ENCODE peak calls at places on chromosomes 11 and 22, in seven cellular contexts. W is K562, Z is HCT116, G is HepG2, K is SK-N-SH, V is H1, R is GM12878. L is an unnamed sample.
A peak's percentile ranks its signal among the peaks of the same experiment; 100 is the strongest.

GRCh38 chr11:75924966-75925784 is 110.2 kb downstream of the UVRAG start:
- DNase-seq in W (no peak), Z (no peak), G (no peak), K (no peak), V (no peak), R (no peak), L (no peak)

GRCh38 chr22:27730649-27731433 is 70.7 kb downstream of the MN1 start:
- DNase-seq in W (no peak), Z (no peak), G (no peak), K (no peak), V (no peak), R (no peak), L (no peak)

GRCh38 chr11:68925613-68926012 is 21.9 kb downstream of the IGHMBP2 start:
- DNase-seq in W (peak; percentile 13), Z (no peak), G (no peak), K (no peak), V (no peak), R (no peak), L (no peak)

GRCh38 chr22:46086577-46087335 is 63.6 kb upstream of the PPARA start:
- DNase-seq in W (peak; percentile 22), Z (no peak), G (no peak), K (peak; percentile 70), V (no peak), R (no peak), L (no peak)

GRCh38 chr11:79610678-79611077 is 169.8 kb upstream of the TENM4 start:
- DNase-seq in W (no peak), Z (no peak), G (no peak), K (no peak), V (no peak), R (no peak), L (no peak)

GRCh38 chr22:46937939-46938338 is 175.5 kb downstream of the TBC1D22A start:
- DNase-seq in W (no peak), Z (no peak), G (no peak), K (no peak), V (no peak), R (no peak), L (no peak)

GRCh38 chr22:26648761-26649363 is 8.5 kb upstream of the MIAT start:
- DNase-seq in W (no peak), Z (no peak), G (no peak), K (peak; percentile 41), V (no peak), R (no peak), L (no peak)

GRCh38 chr22:35488513-35488912 is 52.1 kb upstream of the RASD2 start:
- DNase-seq in W (no peak), Z (no peak), G (no peak), K (no peak), V (no peak), R (no peak), L (no peak)

GRCh38 chr11:17414992-17415391 is 26.5 kb upstream of the KCNJ11 start:
- DNase-seq in W (no peak), Z (no peak), G (no peak), K (no peak), V (no peak), R (no peak), L (no peak)

GRCh38 chr22:28047740-28048139 is 128.7 kb upstream of the PITPNB start:
- DNase-seq in W (no peak), Z (no peak), G (no peak), K (no peak), V (no peak), R (no peak), L (no peak)

GRCh38 chr11:121814962-121815361 is 301.1 kb downstream of the BLID start:
- DNase-seq in W (no peak), Z (peak; percentile 10), G (no peak), K (no peak), V (no peak), R (no peak), L (no peak)

GRCh38 chr11:34439521-34440258 is 956 bp downstream of the CAT start:
- DNase-seq in W (peak; percentile 34), Z (no peak), G (peak; percentile 59), K (peak; percentile 22), V (no peak), R (no peak), L (peak; percentile 25)

GRCh38 chr11:59429924-59430516 is 3.8 kb upstream of the OR5A2 start:
- DNase-seq in W (peak; percentile 66), Z (peak; percentile 56), G (peak; percentile 53), K (peak; percentile 34), V (peak; percentile 48), R (peak; percentile 61), L (peak; percentile 83)

DNA sequence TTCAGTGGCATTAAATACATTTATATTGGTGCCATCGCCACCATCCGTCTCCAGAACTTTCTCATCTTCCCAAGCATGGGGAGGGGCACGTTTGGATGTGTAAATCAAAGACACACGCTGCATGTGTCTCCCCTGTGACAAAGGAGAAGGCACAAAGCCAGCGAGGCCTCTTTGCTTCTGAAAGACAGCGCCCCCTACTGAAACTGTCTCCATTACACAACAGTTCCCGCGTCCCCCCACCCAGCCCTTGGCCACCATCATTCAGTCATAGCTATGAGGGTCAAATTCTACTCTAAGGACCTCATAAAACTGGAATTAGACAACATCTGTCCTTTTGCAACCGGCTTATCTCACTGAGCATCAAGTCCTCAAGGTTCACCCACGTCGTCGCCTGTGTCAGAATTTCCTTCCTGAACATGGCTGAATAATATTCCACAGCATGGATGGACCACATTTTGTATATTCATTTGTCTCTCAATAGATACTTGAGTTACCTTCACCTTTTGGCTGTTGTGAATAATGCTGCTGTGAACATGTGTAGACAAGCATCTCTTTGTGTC is 64.8 kb downstream of the IGF2 start:
- DNase-seq in W (peak; percentile 49), Z (no peak), G (no peak), K (no peak), V (peak; percentile 75), R (no peak), L (no peak)
- TF ChIP-seq JUND in W (no peak), Z (no peak), G (no peak), K (no peak), V (no peak), R (no peak), L (no peak)

GRCh38 chr11:101583180-101584128 is at the start of gene TRPC6:
- DNase-seq in W (no peak), Z (no peak), G (no peak), K (peak; percentile 15), V (peak; percentile 80), R (no peak), L (peak; percentile 46)
- TF ChIP-seq JUND in W (no peak), Z (no peak), G (no peak), K (no peak), V (no peak), R (no peak), L (no peak)

DNA sequence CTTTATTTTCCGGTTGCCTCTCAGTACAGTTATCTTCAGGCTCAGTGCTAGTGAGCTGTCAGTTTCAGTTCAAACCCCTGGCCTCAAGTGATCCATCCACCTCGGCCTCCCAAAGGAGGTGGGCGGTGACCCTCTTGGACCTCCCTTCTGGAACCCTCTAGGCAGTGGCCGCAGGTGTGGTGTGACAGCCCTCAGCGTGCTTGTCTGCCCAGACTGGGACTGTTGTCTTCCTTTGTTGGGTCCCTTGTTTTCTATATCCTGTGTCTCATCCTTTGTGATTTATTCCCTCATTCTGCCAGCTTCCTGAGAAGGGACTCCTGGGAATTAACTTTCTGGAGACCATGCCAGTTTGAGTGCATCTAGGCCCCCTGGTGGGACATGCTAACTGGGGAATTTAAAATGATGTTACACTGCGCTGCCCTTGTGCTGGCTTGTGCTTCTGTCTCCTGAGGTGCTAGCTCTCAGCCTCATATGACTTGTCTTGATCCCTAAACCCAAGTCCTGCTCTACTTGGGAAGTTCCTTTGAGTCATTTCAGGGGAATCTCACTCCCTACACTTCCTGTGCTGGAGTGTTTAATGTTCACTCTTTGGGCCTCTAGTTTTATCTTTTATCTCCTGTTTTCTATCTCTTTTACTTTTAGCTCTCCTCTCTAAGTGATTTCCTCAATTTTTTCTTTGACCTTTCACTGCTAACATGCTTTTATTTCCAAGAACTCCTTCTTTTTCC is 19.4 kb downstream of the MED15 start:
- DNase-seq in W (no peak), Z (no peak), G (no peak), K (no peak), V (no peak), R (no peak), L (no peak)
- TF ChIP-seq JUND in W (peak; percentile 59), Z (no peak), G (no peak), K (peak; percentile 62), V (no peak), R (no peak), L (no peak)

GRCh38 chr11:84687433-84687832 is 939.7 kb downstream of the DLG2 start:
- DNase-seq in W (no peak), Z (no peak), G (no peak), K (no peak), V (no peak), R (no peak), L (peak; percentile 36)
- TF ChIP-seq JUND in W (no peak), Z (no peak), G (no peak), K (no peak), V (no peak), R (no peak), L (peak; percentile 99)

GRCh38 chr11:2389344-2390026 is 11.1 kb upstream of the TSSC4 start:
- DNase-seq in W (no peak), Z (no peak), G (no peak), K (no peak), V (no peak), R (no peak), L (no peak)
- TF ChIP-seq JUND in W (no peak), Z (no peak), G (no peak), K (no peak), V (no peak), R (no peak), L (no peak)

GRCh38 chr11:119876841-119877240 is 147.8 kb upstream of the NECTIN1 start:
- DNase-seq in W (peak; percentile 4), Z (no peak), G (no peak), K (no peak), V (no peak), R (no peak), L (no peak)

GRCh38 chr11:119878990-119879389 is 150.0 kb upstream of the NECTIN1 start:
- DNase-seq in W (no peak), Z (no peak), G (no peak), K (no peak), V (no peak), R (no peak), L (no peak)

GRCh38 chr11:119880873-119881272 is 151.9 kb upstream of the NECTIN1 start:
- DNase-seq in W (no peak), Z (no peak), G (no peak), K (no peak), V (no peak), R (no peak), L (no peak)

GRCh38 chr11:119882316-119882715 is 153.3 kb upstream of the NECTIN1 start:
- DNase-seq in W (no peak), Z (no peak), G (no peak), K (no peak), V (no peak), R (no peak), L (no peak)

GRCh38 chr11:119880143-119880542 is 151.1 kb upstream of the NECTIN1 start:
- DNase-seq in W (no peak), Z (no peak), G (no peak), K (no peak), V (no peak), R (no peak), L (no peak)
- TF ChIP-seq JUND in W (no peak), Z (no peak), G (no peak), K (no peak), V (no peak), R (no peak), L (no peak)